ENCODE peak calls at places on chromosomes 1 and 21, in five cellular contexts. F, P, V, C and B are unnamed samples.

GRCh38 chr1:232319106-232319505 is 310.8 kb downstream of the SIPA1L2 start:
- DNase-seq in F (no peak), P (no peak), V (no peak), C (peak), B (no peak)

GRCh38 chr1:236509647-236510401 is 14.0 kb upstream of the LGALS8 start:
- DNase-seq in F (no peak), P (peak), V (no peak), C (no peak), B (no peak)

GRCh38 chr1:185636848-185637247 is 97.3 kb upstream of the HMCN1 start:
- DNase-seq in F (no peak), P (no peak), V (no peak), C (no peak), B (no peak)

GRCh38 chr1:226738995-226739695 is at the start of gene ITPKB:
- DNase-seq in F (peak), P (peak), V (peak), C (peak), B (no peak)

GRCh38 chr1:100305954-100306353 is 39.9 kb downstream of the RTCA start:
- DNase-seq in F (no peak), P (no peak), V (no peak), C (no peak), B (no peak)

GRCh38 chr1:103341377-103341880 is 184.1 kb upstream of the RNPC3 start:
- DNase-seq in F (no peak), P (no peak), V (no peak), C (no peak), B (no peak)

GRCh38 chr1:45512641-45513054 is 9.0 kb downstream of the PRDX1 start:
- DNase-seq in F (peak), P (peak), V (peak), C (peak), B (no peak)

GRCh38 chr1:246161626-246162025 is 345.5 kb downstream of the SMYD3 start:
- DNase-seq in F (no peak), P (no peak), V (peak), C (no peak), B (no peak)

GRCh38 chr21:28633803-28634572 is 358.7 kb downstream of the LTN1 start:
- DNase-seq in F (no peak), P (no peak), V (peak), C (peak), B (no peak)

GRCh38 chr1:217944550-217944949 is 313.4 kb downstream of the SPATA17 start:
- DNase-seq in F (no peak), P (no peak), V (no peak), C (no peak), B (no peak)

GRCh38 chr1:163820190-163820589 is 498.4 kb downstream of the NUF2 start:
- DNase-seq in F (no peak), P (no peak), V (no peak), C (no peak), B (no peak)

GRCh38 chr21:38982096-38982495 is 176.4 kb downstream of the ETS2 start:
- DNase-seq in F (no peak), P (no peak), V (no peak), C (no peak), B (no peak)

GRCh38 chr1:1143636-1144035 is 27.7 kb upstream of the C1orf159 start:
- DNase-seq in F (no peak), P (no peak), V (no peak), C (no peak), B (no peak)

GRCh38 chr1:9121891-9122409 is 7.0 kb downstream of the GPR157 start:
- DNase-seq in F (no peak), P (no peak), V (no peak), C (no peak), B (no peak)

GRCh38 chr1:108892356-108893140 is 15.8 kb downstream of the GPSM2 start:
- DNase-seq in F (no peak), P (no peak), V (no peak), C (no peak), B (no peak)

GRCh38 chr1:110208916-110209650 is 1.0 kb upstream of the KCNC4 start:
- DNase-seq in F (no peak), P (no peak), V (no peak), C (no peak), B (no peak)

GRCh38 chr1:162361349-162361748 is 15.3 kb downstream of the SPATA46 start:
- DNase-seq in F (no peak), P (no peak), V (no peak), C (no peak), B (no peak)

GRCh38 chr1:210571356-210572334 is 242.9 kb downstream of the HHAT start:
- DNase-seq in F (no peak), P (no peak), V (no peak), C (no peak), B (no peak)

GRCh38 chr21:41975391-41976272 is 21.8 kb upstream of the C2CD2 start:
- DNase-seq in F (peak), P (no peak), V (no peak), C (no peak), B (peak)

GRCh38 chr1:165884009-165884689 is 56.7 kb downstream of the UCK2 start:
- DNase-seq in F (no peak), P (no peak), V (no peak), C (no peak), B (no peak)

GRCh38 chr1:203306089-203306969 is 1.0 kb downstream of the BTG2 start:
- DNase-seq in F (peak), P (peak), V (peak), C (peak), B (no peak)

GRCh38 chr1:180123463-180123936 is 31.2 kb upstream of the QSOX1 start:
- DNase-seq in F (no peak), P (no peak), V (no peak), C (no peak), B (no peak)

GRCh38 chr1:234737915-234738314 is 127.9 kb upstream of the IRF2BP2 start:
- DNase-seq in F (no peak), P (no peak), V (no peak), C (no peak), B (no peak)

GRCh38 chr1:159869173-159869572 is 6.7 kb upstream of the VSIG8 start:
- DNase-seq in F (no peak), P (no peak), V (peak), C (no peak), B (no peak)

GRCh38 chr21:31897311-31897710 is 24.5 kb downstream of the HUNK start:
- DNase-seq in F (no peak), P (no peak), V (no peak), C (no peak), B (no peak)

GRCh38 chr1:231594123-231594522 is 32.5 kb upstream of the DISC1 start:
- DNase-seq in F (no peak), P (no peak), V (no peak), C (no peak), B (no peak)

GRCh38 chr1:20936216-20936615 is 149.1 kb upstream of the HP1BP3 start:
- DNase-seq in F (no peak), P (no peak), V (no peak), C (no peak), B (no peak)
- TF ChIP-seq CTCF in F (no peak), P (no peak), V (no peak), C (no peak), B (no peak)

GRCh38 chr1:156963621-156964020 is 43.2 kb downstream of the LRRC71 start:
- DNase-seq in F (peak), P (no peak), V (no peak), C (peak), B (no peak)

GRCh38 chr1:156959414-156959813 is 39.0 kb downstream of the LRRC71 start:
- DNase-seq in F (no peak), P (no peak), V (peak), C (no peak), B (no peak)

GRCh38 chr1:156958247-156958714 is 37.8 kb downstream of the LRRC71 start:
- DNase-seq in F (no peak), P (no peak), V (no peak), C (no peak), B (no peak)

GRCh38 chr1:156964431-156964830 is 44.0 kb downstream of the LRRC71 start:
- DNase-seq in F (no peak), P (no peak), V (peak), C (no peak), B (no peak)

GRCh38 chr1:156961709-156962108 is 41.3 kb downstream of the LRRC71 start:
- DNase-seq in F (no peak), P (no peak), V (no peak), C (no peak), B (no peak)
- TF ChIP-seq CTCF in F (no peak), P (no peak), V (no peak), C (no peak), B (no peak)

GRCh38 chr21:36719614-36720013 is 20.7 kb downstream of the SIM2 start:
- DNase-seq in F (peak), P (peak), V (no peak), C (no peak), B (no peak)
- TF ChIP-seq CTCF in F (no peak), P (no peak), V (no peak), C (no peak), B (no peak)

GRCh38 chr1:200558866-200559459 is 61.6 kb downstream of the KIF14 start:
- DNase-seq in F (no peak), P (no peak), V (peak), C (no peak), B (no peak)
- TF ChIP-seq CTCF in F (peak), P (no peak), V (peak), C (peak), B (peak)